ENCODE peak calls at places on chromosomes 7 and 10, in seven cellular contexts. T is breast epithelium, N is stomach, P is A549, D is transverse colon, B is spleen, X is upper lobe of left lung. A is an unnamed sample. For H3K9me3, the result is how much of the 10 kb centered on the place peaks cover.

GRCh38 chr10:6201511-6201975 is 1.2 kb upstream of the PFKFB3 start:
- DNase-seq in T (peak), N (peak), P (peak), D (peak), B (peak), X (peak), A (peak)

GRCh38 chr7:54278847-54279246 is 263.3 kb upstream of the VSTM2A start:
- DNase-seq in T (no peak), N (no peak), P (no peak), D (no peak), B (no peak), X (no peak), A (no peak)

GRCh38 chr7:48188776-48189520 is 17.7 kb downstream of the ABCA13 start:
- DNase-seq in T (no peak), N (no peak), P (no peak), D (no peak), B (no peak), X (no peak), A (no peak)

GRCh38 chr7:144019457-144019856 is 19.3 kb downstream of the OR6B1 start:
- DNase-seq in T (no peak), N (no peak), P (peak), D (no peak), B (no peak), X (no peak), A (no peak)

GRCh38 chr7:22697897-22698645 is 28.9 kb upstream of the IL6 start:
- DNase-seq in T (no peak), N (no peak), P (no peak), D (peak), B (no peak), X (no peak), A (no peak)

GRCh38 chr7:151838861-151839381 is 38.0 kb downstream of the PRKAG2 start:
- DNase-seq in T (no peak), N (no peak), P (no peak), D (peak), B (peak), X (peak), A (no peak)

GRCh38 chr10:28374036-28374435 is 71.2 kb upstream of the MPP7 start:
- DNase-seq in T (no peak), N (no peak), P (no peak), D (no peak), B (no peak), X (no peak), A (no peak)

GRCh38 chr7:30771859-30772429 is 727 bp downstream of the MINDY4 start:
- DNase-seq in T (no peak), N (no peak), P (no peak), D (no peak), B (no peak), X (no peak), A (no peak)

GRCh38 chr10:133289761-133290160 is 13.1 kb upstream of the ADAM8 start:
- DNase-seq in T (no peak), N (no peak), P (no peak), D (no peak), B (no peak), X (no peak), A (no peak)

GRCh38 chr7:140754506-140754905 is 58.0 kb downstream of the NDUFB2 start:
- DNase-seq in T (no peak), N (no peak), P (no peak), D (no peak), B (no peak), X (no peak), A (no peak)

GRCh38 chr10:131678613-131679012 is 222.2 kb upstream of the PPP2R2D start:
- DNase-seq in T (no peak), N (no peak), P (no peak), D (no peak), B (no peak), X (no peak), A (no peak)

GRCh38 chr7:80147543-80148376 is 13.1 kb downstream of the GNAI1 start:
- DNase-seq in T (no peak), N (no peak), P (peak), D (no peak), B (no peak), X (no peak), A (no peak)

GRCh38 chr10:117007080-117007479 is 2.1 kb upstream of the SHTN1 start:
- DNase-seq in T (no peak), N (no peak), P (peak), D (no peak), B (no peak), X (no peak), A (no peak)

GRCh38 chr7:129644634-129645230 is 33.2 kb downstream of the NRF1 start:
- DNase-seq in T (no peak), N (no peak), P (peak), D (no peak), B (no peak), X (no peak), A (no peak)

GRCh38 chr7:51223505-51223904 is 93.1 kb downstream of the COBL start:
- DNase-seq in T (no peak), N (no peak), P (no peak), D (no peak), B (no peak), X (no peak), A (no peak)

GRCh38 chr7:80429186-80429585 is 82.7 kb downstream of the GNAT3 start:
- DNase-seq in T (no peak), N (no peak), P (no peak), D (no peak), B (no peak), X (no peak), A (no peak)

GRCh38 chr7:101315336-101315735 is 6.3 kb downstream of the IFT22 start:
- DNase-seq in T (no peak), N (peak), P (peak), D (peak), B (no peak), X (no peak), A (no peak)

GRCh38 chr10:73773152-73773879 is 8.5 kb upstream of the CHCHD1 start:
- DNase-seq in T (no peak), N (no peak), P (no peak), D (no peak), B (no peak), X (no peak), A (no peak)

GRCh38 chr7:51263631-51264484 is 52.8 kb downstream of the COBL start:
- DNase-seq in T (peak), N (peak), P (no peak), D (peak), B (no peak), X (peak), A (no peak)

DNA sequence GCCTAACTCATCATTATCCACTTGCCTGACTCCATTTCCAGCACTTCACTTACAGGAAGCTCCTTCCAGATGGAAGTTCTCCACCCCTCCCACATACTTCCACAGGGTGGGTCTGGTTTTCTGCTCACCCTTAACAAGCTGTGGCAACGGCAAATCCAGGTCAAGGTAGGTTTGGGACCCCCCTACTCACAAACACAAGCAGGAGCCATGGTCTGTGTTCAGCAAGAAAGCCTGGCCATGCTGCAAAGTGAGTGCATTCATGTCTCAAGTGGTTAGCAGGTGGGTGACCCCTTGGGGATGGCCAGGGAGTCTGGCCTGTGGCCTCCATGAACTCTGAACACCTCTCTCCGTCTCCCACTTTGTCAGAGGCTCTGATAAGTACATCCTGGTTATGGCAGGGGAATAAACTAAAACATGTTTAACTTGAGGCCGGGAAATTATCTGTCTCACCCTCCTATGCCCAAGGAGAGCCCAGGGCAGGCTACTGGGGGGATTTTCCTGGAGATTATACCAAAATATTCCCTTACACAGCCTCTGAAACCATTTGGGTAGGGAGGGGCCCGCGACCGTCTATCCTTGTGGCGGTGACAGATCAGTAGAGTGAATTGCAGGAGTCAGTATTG is 847 bp downstream of the XPNPEP1 start:
- DNase-seq in T (no peak), N (no peak), P (no peak), D (no peak), B (no peak), X (no peak), A (no peak)
- TF ChIP-seq POLR2A in T (no peak), N (no peak), P (no peak), D (no peak), B (no peak), X (no peak), A (no peak)

DNA sequence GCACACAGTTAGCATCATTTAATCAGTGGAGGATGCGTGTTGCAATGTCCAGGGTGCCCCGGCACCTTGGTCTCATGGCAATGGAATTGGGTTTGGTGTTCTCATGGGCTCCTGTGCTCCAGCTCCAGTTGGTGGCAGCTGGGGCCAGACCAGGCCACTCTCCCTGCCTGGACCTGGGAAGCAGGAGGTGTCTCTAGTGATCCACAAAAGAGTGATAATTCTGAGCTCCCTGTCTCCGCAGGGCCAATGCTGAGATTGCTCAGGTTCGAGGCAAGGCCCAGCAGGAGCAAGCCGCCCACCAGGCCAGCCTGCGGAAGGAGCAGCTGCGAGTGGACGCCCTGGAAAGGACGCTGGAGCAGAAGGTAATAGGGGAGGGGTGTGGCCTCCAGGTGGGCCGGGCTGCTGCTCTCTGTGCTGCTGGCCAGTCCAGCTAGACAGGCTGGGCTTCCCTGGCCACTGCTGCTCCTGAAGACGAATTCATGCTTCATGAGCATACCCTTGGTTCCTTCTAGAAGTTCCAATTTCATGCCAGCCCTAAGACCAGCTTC is 21.7 kb upstream of the BTBD16 start:
- DNase-seq in T (no peak), N (no peak), P (no peak), D (no peak), B (peak), X (no peak), A (no peak)
- H3K9me3 ChIP-seq in T (under half), N (under half), P (under half), D (under half), B (under half), X (under half), A (under half)

GRCh38 chr7:2510909-2511768 is 8.4 kb upstream of the LFNG start:
- DNase-seq in T (no peak), N (peak), P (no peak), D (peak), B (peak), X (peak), A (no peak)
- TF ChIP-seq POLR2A in T (no peak), N (no peak), P (no peak), D (no peak), B (no peak), X (no peak), A (no peak)

DNA sequence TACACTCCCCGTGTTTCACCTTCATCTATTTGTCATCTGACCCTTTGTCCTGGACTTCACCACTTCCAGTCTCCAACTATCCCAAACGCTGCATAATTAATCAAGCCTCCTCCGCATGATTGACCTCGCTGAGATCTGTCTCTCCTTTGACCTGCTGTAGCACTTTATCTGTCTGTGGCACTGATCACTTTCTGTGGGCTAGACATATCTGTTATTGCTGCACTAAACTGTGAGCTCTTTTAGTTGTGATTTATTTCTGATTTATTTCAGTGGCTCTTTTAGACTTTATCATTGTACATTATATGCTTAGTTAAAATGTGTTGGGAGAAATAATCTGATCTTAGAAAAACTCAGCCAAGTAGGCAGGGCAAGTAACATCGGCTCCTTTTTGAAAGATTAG is 91.9 kb upstream of the GATA3 start:
- DNase-seq in T (no peak), N (no peak), P (no peak), D (no peak), B (no peak), X (no peak), A (no peak)
- H3K9me3 ChIP-seq in T (under half), N (under half), P (under half), D (under half), B (under half), X (under half), A (under half)

GRCh38 chr7:1242601-1243289 is 10.1 kb downstream of the UNCX start:
- DNase-seq in T (no peak), N (no peak), P (no peak), D (no peak), B (no peak), X (no peak), A (no peak)

GRCh38 chr7:1244701-1245526 is 12.2 kb downstream of the UNCX start:
- DNase-seq in T (no peak), N (no peak), P (no peak), D (no peak), B (no peak), X (no peak), A (no peak)

GRCh38 chr7:1242129-1242572 is 9.5 kb downstream of the UNCX start:
- DNase-seq in T (no peak), N (no peak), P (no peak), D (no peak), B (no peak), X (no peak), A (no peak)

GRCh38 chr7:1243964-1244416 is 11.3 kb downstream of the UNCX start:
- DNase-seq in T (no peak), N (no peak), P (no peak), D (no peak), B (peak), X (no peak), A (no peak)

GRCh38 chr7:1243290-1243963 is 10.8 kb downstream of the UNCX start:
- DNase-seq in T (no peak), N (no peak), P (no peak), D (no peak), B (no peak), X (no peak), A (no peak)
- TF ChIP-seq POLR2A in T (no peak), N (no peak), P (no peak), D (no peak), B (no peak), X (no peak), A (no peak)